ENCODE peak calls at places on chromosome 5, in eight cellular contexts. T is spleen, D is astrocyte, H is epithelial cell of prostate, A is upper lobe of right lung, S is H9, K is GM23338, F is OCI-LY7. N is an unnamed sample.

GRCh38 chr5:5331838-5332237 is 90.6 kb upstream of the ICE1 start:
- DNase-seq in T (no peak), D (peak), H (no peak), A (no peak), S (no peak), K (no peak), F (no peak), N (no peak)

GRCh38 chr5:178320281-178320855 is 87.8 kb upstream of the PHYKPL start:
- DNase-seq in T (peak), D (no peak), H (no peak), A (peak), S (no peak), K (no peak), F (no peak), N (no peak)

GRCh38 chr5:6631441-6631840 is 1.4 kb downstream of the NSUN2 start:
- DNase-seq in T (no peak), D (no peak), H (no peak), A (no peak), S (no peak), K (no peak), F (no peak), N (no peak)

GRCh38 chr5:155732587-155733376 is 594.2 kb upstream of the SGCD start:
- DNase-seq in T (no peak), D (no peak), H (no peak), A (no peak), S (no peak), K (no peak), F (no peak), N (no peak)

GRCh38 chr5:102801375-102801774 is 46.3 kb downstream of the PAM start:
- DNase-seq in T (no peak), D (no peak), H (no peak), A (no peak), S (no peak), K (no peak), F (no peak), N (peak)

GRCh38 chr5:142432961-142433360 is 108.1 kb upstream of the SPRY4 start:
- DNase-seq in T (no peak), D (no peak), H (no peak), A (no peak), S (no peak), K (no peak), F (no peak), N (no peak)

GRCh38 chr5:98713856-98714255 is 59.6 kb upstream of the RGMB start:
- DNase-seq in T (no peak), D (no peak), H (no peak), A (no peak), S (no peak), K (no peak), F (no peak), N (no peak)

GRCh38 chr5:27083763-27084420 is 45.5 kb upstream of the CDH9 start:
- DNase-seq in T (no peak), D (peak), H (no peak), A (no peak), S (peak), K (peak), F (no peak), N (no peak)

GRCh38 chr5:112245616-112246015 is 173.5 kb downstream of the EPB41L4A start:
- DNase-seq in T (no peak), D (no peak), H (no peak), A (no peak), S (peak), K (peak), F (no peak), N (peak)

GRCh38 chr5:146047396-146047795 is 58.0 kb downstream of the PLAC8L1 start:
- DNase-seq in T (no peak), D (no peak), H (no peak), A (no peak), S (no peak), K (no peak), F (no peak), N (no peak)

GRCh38 chr5:1467341-1468246 is 22.4 kb upstream of the SLC6A3 start:
- DNase-seq in T (peak), D (no peak), H (no peak), A (peak), S (no peak), K (no peak), F (no peak), N (no peak)

GRCh38 chr5:78638423-78638822 is 10.1 kb downstream of the LHFPL2 start:
- DNase-seq in T (no peak), D (peak), H (peak), A (no peak), S (no peak), K (no peak), F (no peak), N (peak)

GRCh38 chr5:140591747-140592372 is 27.2 kb downstream of the SLC35A4 start:
- DNase-seq in T (no peak), D (no peak), H (no peak), A (no peak), S (no peak), K (no peak), F (no peak), N (no peak)

GRCh38 chr5:163473613-163474243 is 13.3 kb downstream of the HMMR start:
- DNase-seq in T (no peak), D (peak), H (no peak), A (no peak), S (no peak), K (no peak), F (peak), N (no peak)

GRCh38 chr5:14136228-14136627 is 6.9 kb upstream of the TRIO start:
- DNase-seq in T (no peak), D (no peak), H (no peak), A (no peak), S (no peak), K (no peak), F (no peak), N (no peak)

GRCh38 chr5:140317859-140318258 is 15.0 kb upstream of the PFDN1 start:
- DNase-seq in T (no peak), D (peak), H (no peak), A (no peak), S (no peak), K (no peak), F (no peak), N (no peak)

GRCh38 chr5:18744441-18744840 is 1110.2 kb downstream of the TAF11L14 start:
- DNase-seq in T (peak), D (no peak), H (no peak), A (no peak), S (no peak), K (no peak), F (no peak), N (no peak)

GRCh38 chr5:55624841-55625602 is 87.1 kb downstream of the SLC38A9 start:
- DNase-seq in T (no peak), D (no peak), H (no peak), A (no peak), S (peak), K (peak), F (no peak), N (no peak)
- H3K27ac ChIP-seq in T (peak), D (no peak), H (no peak), A (no peak), S (peak), K (peak), F (no peak), N (peak)

GRCh38 chr5:128038641-128039040 is 44.9 kb upstream of the SLC12A2 start:
- DNase-seq in T (no peak), D (peak), H (no peak), A (no peak), S (no peak), K (no peak), F (no peak), N (no peak)
- H3K27ac ChIP-seq in T (no peak), D (no peak), H (peak), A (no peak), S (no peak), K (no peak), F (no peak), N (no peak)

DNA sequence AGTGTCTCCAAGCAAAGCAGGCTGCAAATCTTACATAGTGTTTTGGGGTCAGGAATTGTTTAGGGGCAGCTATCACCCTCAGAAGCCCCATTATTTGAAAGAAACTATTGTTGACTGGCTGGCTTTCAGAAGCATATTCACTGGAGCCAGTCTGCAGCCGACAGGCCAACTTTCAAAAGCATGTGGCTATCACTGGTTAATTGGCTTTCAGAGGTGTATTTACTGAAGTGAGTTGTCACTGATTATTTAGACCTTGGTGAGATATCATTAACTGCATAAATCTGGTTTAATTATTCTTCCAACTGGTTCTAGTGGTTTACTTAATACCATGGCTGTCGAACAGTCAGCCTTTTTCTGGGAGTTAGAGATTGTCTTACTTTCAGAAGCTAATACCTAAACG is 247.0 kb downstream of the CWC27 start:
- DNase-seq in T (no peak), D (no peak), H (no peak), A (no peak), S (no peak), K (no peak), F (no peak), N (peak)
- H3K27ac ChIP-seq in T (no peak), D (no peak), H (no peak), A (no peak), S (no peak), K (no peak), F (no peak), N (no peak)

GRCh38 chr5:97534166-97534565 is 351.1 kb upstream of the RIOK2 start:
- DNase-seq in T (no peak), D (peak), H (peak), A (no peak), S (peak), K (peak), F (peak), N (peak)
- H3K27ac ChIP-seq in T (no peak), D (no peak), H (peak), A (no peak), S (no peak), K (no peak), F (no peak), N (no peak)

DNA sequence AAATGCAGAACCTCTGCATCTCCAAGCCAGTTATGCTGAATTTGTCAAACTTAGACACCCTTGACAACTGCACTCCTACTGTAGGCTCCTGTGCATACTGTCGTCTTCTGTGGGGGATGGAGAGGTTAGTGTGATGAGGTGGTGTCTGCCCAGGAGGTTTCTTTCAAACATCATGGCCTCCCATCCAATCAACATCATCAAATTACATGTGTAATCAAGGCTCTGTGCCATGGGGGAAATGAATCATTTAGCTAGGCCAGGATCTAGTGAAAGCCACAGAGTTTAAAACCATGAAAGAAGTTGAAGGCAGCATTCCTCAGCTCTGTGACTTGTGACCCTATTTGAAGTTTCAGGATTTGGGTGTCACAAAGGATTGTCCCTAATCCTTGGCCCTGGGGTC is 240.6 kb downstream of the MARCHF11 start:
- DNase-seq in T (no peak), D (peak), H (peak), A (no peak), S (no peak), K (no peak), F (no peak), N (no peak)
- H3K27ac ChIP-seq in T (no peak), D (peak), H (peak), A (no peak), S (no peak), K (no peak), F (no peak), N (no peak)

GRCh38 chr5:82404382-82404945 is 126.3 kb upstream of the RPS23 start:
- DNase-seq in T (no peak), D (no peak), H (no peak), A (no peak), S (no peak), K (no peak), F (no peak), N (no peak)

GRCh38 chr5:82403724-82404123 is 125.6 kb upstream of the RPS23 start:
- DNase-seq in T (no peak), D (no peak), H (no peak), A (no peak), S (no peak), K (no peak), F (no peak), N (no peak)

GRCh38 chr5:82405166-82405565 is 127.0 kb upstream of the RPS23 start:
- DNase-seq in T (no peak), D (peak), H (peak), A (no peak), S (no peak), K (no peak), F (no peak), N (no peak)

GRCh38 chr5:82406200-82406773 is 128.1 kb upstream of the RPS23 start:
- DNase-seq in T (no peak), D (peak), H (peak), A (no peak), S (no peak), K (peak), F (no peak), N (no peak)

GRCh38 chr5:82405618-82406199 is 127.6 kb upstream of the RPS23 start:
- DNase-seq in T (no peak), D (peak), H (peak), A (no peak), S (no peak), K (no peak), F (no peak), N (no peak)
- H3K27ac ChIP-seq in T (no peak), D (peak), H (peak), A (peak), S (no peak), K (no peak), F (no peak), N (no peak)